ENCODE peak calls at places on chromosomes 6 and 20, in six cellular contexts. T is adrenal gland, M is endothelial cell of umbilical vein, Q is heart left ventricle, I is upper lobe of left lung, H is ovary. Z is an unnamed sample. For H3K4me1, the result is how much of the 10 kb centered on the place peaks cover.

GRCh38 chr6:144899161-144899560 is 614.0 kb downstream of the UTRN start:
- DNase-seq in T (no peak), M (no peak), Q (no peak), I (no peak), H (no peak), Z (no peak)

GRCh38 chr6:159169193-159169555 is at the start of gene FNDC1:
- DNase-seq in T (no peak), M (no peak), Q (peak), I (peak), H (no peak), Z (no peak)

GRCh38 chr6:46058951-46059350 is 43.3 kb upstream of the CLIC5 start:
- DNase-seq in T (no peak), M (no peak), Q (no peak), I (no peak), H (no peak), Z (no peak)

GRCh38 chr6:137452331-137452894 is 41.8 kb downstream of the OLIG3 start:
- DNase-seq in T (no peak), M (no peak), Q (no peak), I (no peak), H (no peak), Z (no peak)

GRCh38 chr6:39451831-39452230 is 129.3 kb upstream of the KCNK16 start:
- DNase-seq in T (no peak), M (no peak), Q (no peak), I (no peak), H (no peak), Z (no peak)

GRCh38 chr20:37383229-37383989 is 37.5 kb downstream of the SRC start:
- DNase-seq in T (peak), M (peak), Q (no peak), I (no peak), H (no peak), Z (no peak)

GRCh38 chr6:67184405-67184804 is 1450.7 kb upstream of the ADGRB3 start:
- DNase-seq in T (no peak), M (no peak), Q (no peak), I (no peak), H (no peak), Z (no peak)

GRCh38 chr6:34130870-34131269 is 15.0 kb downstream of the GRM4 start:
- DNase-seq in T (no peak), M (no peak), Q (no peak), I (no peak), H (no peak), Z (no peak)

GRCh38 chr6:148969679-148970078 is 222.8 kb downstream of the UST start:
- DNase-seq in T (no peak), M (no peak), Q (no peak), I (no peak), H (no peak), Z (no peak)

GRCh38 chr6:69784595-69785377 is 12.0 kb downstream of the LMBRD1 start:
- DNase-seq in T (no peak), M (no peak), Q (no peak), I (no peak), H (no peak), Z (no peak)

GRCh38 chr20:24948939-24949679 is at the start of gene CST7:
- DNase-seq in T (no peak), M (no peak), Q (peak), I (peak), H (no peak), Z (no peak)

GRCh38 chr6:45378324-45378926 is 691 bp upstream of the SUPT3H start:
- DNase-seq in T (peak), M (no peak), Q (no peak), I (peak), H (no peak), Z (no peak)

GRCh38 chr6:134201716-134202115 is 116.2 kb downstream of the SGK1 start:
- DNase-seq in T (no peak), M (no peak), Q (no peak), I (no peak), H (no peak), Z (no peak)

GRCh38 chr6:77034161-77034560 is 429.1 kb downstream of the HTR1B start:
- DNase-seq in T (no peak), M (peak), Q (no peak), I (no peak), H (no peak), Z (no peak)

GRCh38 chr6:98946877-98947410 is 802 bp downstream of the FBXL4 start:
- DNase-seq in T (peak), M (no peak), Q (peak), I (no peak), H (peak), Z (no peak)

GRCh38 chr6:37083243-37084138 is 78.0 kb downstream of the FGD2 start:
- DNase-seq in T (peak), M (peak), Q (peak), I (peak), H (peak), Z (no peak)

GRCh38 chr6:166618866-166619761 is 7.9 kb downstream of the RPS6KA2 start:
- DNase-seq in T (no peak), M (no peak), Q (no peak), I (peak), H (no peak), Z (no peak)
- H3K4me1 ChIP-seq in T (under half), M (half or more), Q (under half), I (half or more), H (under half), Z (under half)

GRCh38 chr6:19712998-19713397 is 124.2 kb upstream of the ID4 start:
- DNase-seq in T (no peak), M (no peak), Q (no peak), I (no peak), H (no peak), Z (no peak)
- TF ChIP-seq POLR2A in T (no peak), M (no peak), Q (no peak), I (no peak), H (no peak), Z (no peak)

GRCh38 chr6:127539292-127539691 is 20.2 kb upstream of the MTCL3 start:
- DNase-seq in T (no peak), M (peak), Q (no peak), I (no peak), H (no peak), Z (no peak)
- TF ChIP-seq CTCF in T (peak), M (peak), Q (peak), I (peak), H (peak), Z (peak)

GRCh38 chr20:52410182-52410647 is 218.6 kb upstream of the ZFP64 start:
- DNase-seq in T (no peak), M (no peak), Q (no peak), I (no peak), H (no peak), Z (no peak)
- H3K4me1 ChIP-seq in T (under half), M (under half), Q (under half), I (under half), H (under half), Z (under half)

DNA sequence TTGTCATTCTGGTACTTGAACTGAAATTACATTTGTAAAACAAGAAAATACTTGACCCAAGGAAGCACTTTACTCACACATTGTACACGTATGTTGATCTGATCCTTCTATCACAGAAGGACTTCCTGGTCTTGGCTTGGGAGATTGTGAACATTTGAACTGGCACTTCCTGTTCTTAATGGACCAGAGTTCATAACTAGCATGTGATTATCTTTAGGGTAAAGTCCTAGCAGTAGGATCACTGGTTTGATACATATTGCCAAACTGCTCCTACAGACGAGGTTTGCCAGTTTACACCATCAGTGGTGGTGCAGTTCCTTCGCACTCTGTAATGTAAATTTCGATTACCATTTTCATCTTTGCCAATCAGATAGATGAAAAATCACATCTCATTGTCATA is 12.7 kb downstream of the HECA start:
- DNase-seq in T (no peak), M (peak), Q (no peak), I (no peak), H (no peak), Z (no peak)
- TF ChIP-seq POLR2A in T (no peak), M (no peak), Q (no peak), I (no peak), H (no peak), Z (no peak)

GRCh38 chr20:7031222-7031621 is 263.7 kb downstream of the BMP2 start:
- DNase-seq in T (no peak), M (no peak), Q (no peak), I (no peak), H (no peak), Z (no peak)
- TF ChIP-seq CTCF in T (no peak), M (no peak), Q (no peak), I (peak), H (no peak), Z (no peak)

GRCh38 chr6:2885967-2886731 is 17.0 kb downstream of the SERPINB9 start:
- DNase-seq in T (no peak), M (no peak), Q (no peak), I (no peak), H (no peak), Z (no peak)

GRCh38 chr6:2883673-2884072 is 19.4 kb downstream of the SERPINB9 start:
- DNase-seq in T (no peak), M (no peak), Q (no peak), I (no peak), H (no peak), Z (no peak)

GRCh38 chr6:2881358-2881885 is 21.7 kb downstream of the SERPINB9 start:
- DNase-seq in T (no peak), M (no peak), Q (no peak), I (no peak), H (no peak), Z (no peak)

GRCh38 chr6:2884817-2885216 is 18.3 kb downstream of the SERPINB9 start:
- DNase-seq in T (no peak), M (no peak), Q (no peak), I (no peak), H (no peak), Z (no peak)
- H3K4me1 ChIP-seq in T (under half), M (under half), Q (under half), I (under half), H (under half), Z (under half)

GRCh38 chr20:19783966-19784401 is 25.9 kb downstream of the RIN2 start:
- DNase-seq in T (peak), M (peak), Q (peak), I (peak), H (no peak), Z (no peak)

GRCh38 chr20:19785886-19786285 is 27.8 kb downstream of the RIN2 start:
- DNase-seq in T (no peak), M (no peak), Q (no peak), I (no peak), H (no peak), Z (no peak)

GRCh38 chr20:19786311-19786710 is 28.3 kb downstream of the RIN2 start:
- DNase-seq in T (peak), M (peak), Q (no peak), I (no peak), H (no peak), Z (no peak)

GRCh38 chr20:19785173-19785799 is 27.2 kb downstream of the RIN2 start:
- DNase-seq in T (no peak), M (no peak), Q (no peak), I (no peak), H (no peak), Z (no peak)

GRCh38 chr20:19784511-19785172 is 26.6 kb downstream of the RIN2 start:
- DNase-seq in T (peak), M (peak), Q (no peak), I (peak), H (peak), Z (no peak)
- TF ChIP-seq POLR2A in T (no peak), M (no peak), Q (no peak), I (no peak), H (no peak), Z (no peak)